ENCODE peak calls at places on chromosomes 5 and 9, in ten cellular contexts. One of them, this sample, is unnamed.

GRCh38 chr9:79581794-79582193 is 10.0 kb downstream of the TLE4 start:
- DNase-seq in KG1: no peak
- DNase-seq in GM03348: peak
- DNase-seq in H54: no peak
- DNase-seq in Jurkat, Clone E6-1: peak
- DNase-seq in NCI-H2029: no peak
- DNase-seq in fibroblast of pulmonary artery: peak
- DNase-seq in SK-N-DZ: no peak
- DNase-seq in epithelial cell of esophagus: peak
- DNase-seq in WERI-Rb-1: no peak
- DNase-seq in this sample: no peak

GRCh38 chr9:87498816-87499454 is 1.3 kb downstream of the DAPK1 start:
- DNase-seq in fibroblast of pulmonary artery: no peak
- DNase-seq in H54: no peak
- DNase-seq in NCI-H2029: no peak
- DNase-seq in Jurkat, Clone E6-1: no peak
- DNase-seq in KG1: no peak
- DNase-seq in GM03348: no peak
- DNase-seq in epithelial cell of esophagus: no peak
- DNase-seq in SK-N-DZ: peak
- DNase-seq in WERI-Rb-1: peak
- DNase-seq in this sample: no peak

GRCh38 chr9:79501546-79501945 is 70.2 kb upstream of the TLE4 start:
- DNase-seq in WERI-Rb-1: no peak
- DNase-seq in KG1: no peak
- DNase-seq in GM03348: no peak
- DNase-seq in SK-N-DZ: no peak
- DNase-seq in fibroblast of pulmonary artery: no peak
- DNase-seq in Jurkat, Clone E6-1: no peak
- DNase-seq in NCI-H2029: no peak
- DNase-seq in epithelial cell of esophagus: no peak
- DNase-seq in H54: no peak
- DNase-seq in this sample: no peak

GRCh38 chr9:72292874-72293607 is 72.0 kb downstream of the ZFAND5 start:
- DNase-seq in fibroblast of pulmonary artery: peak
- DNase-seq in H54: no peak
- DNase-seq in WERI-Rb-1: no peak
- DNase-seq in Jurkat, Clone E6-1: peak
- DNase-seq in epithelial cell of esophagus: peak
- DNase-seq in KG1: peak
- DNase-seq in GM03348: peak
- DNase-seq in SK-N-DZ: no peak
- DNase-seq in NCI-H2029: no peak
- DNase-seq in this sample: peak

GRCh38 chr5:76818844-76819831 is at the start of gene F2RL1:
- DNase-seq in WERI-Rb-1: peak
- DNase-seq in KG1: no peak
- DNase-seq in fibroblast of pulmonary artery: peak
- DNase-seq in SK-N-DZ: no peak
- DNase-seq in Jurkat, Clone E6-1: peak
- DNase-seq in GM03348: peak
- DNase-seq in H54: peak
- DNase-seq in epithelial cell of esophagus: peak
- DNase-seq in NCI-H2029: peak
- DNase-seq in this sample: peak

GRCh38 chr9:36346578-36346977 is 53.5 kb downstream of the RNF38 start:
- DNase-seq in SK-N-DZ: no peak
- DNase-seq in WERI-Rb-1: no peak
- DNase-seq in GM03348: no peak
- DNase-seq in H54: no peak
- DNase-seq in NCI-H2029: no peak
- DNase-seq in fibroblast of pulmonary artery: no peak
- DNase-seq in Jurkat, Clone E6-1: no peak
- DNase-seq in epithelial cell of esophagus: no peak
- DNase-seq in KG1: no peak
- DNase-seq in this sample: no peak

GRCh38 chr9:35920004-35920658 is 10.8 kb downstream of the SPAAR start:
- DNase-seq in NCI-H2029: no peak
- DNase-seq in fibroblast of pulmonary artery: no peak
- DNase-seq in H54: no peak
- DNase-seq in SK-N-DZ: no peak
- DNase-seq in GM03348: peak
- DNase-seq in Jurkat, Clone E6-1: no peak
- DNase-seq in epithelial cell of esophagus: no peak
- DNase-seq in WERI-Rb-1: no peak
- DNase-seq in KG1: peak
- DNase-seq in this sample: peak

GRCh38 chr5:113169720-113170119 is 193.1 kb downstream of the DCP2 start:
- DNase-seq in WERI-Rb-1: no peak
- DNase-seq in fibroblast of pulmonary artery: peak
- DNase-seq in NCI-H2029: no peak
- DNase-seq in H54: no peak
- DNase-seq in Jurkat, Clone E6-1: no peak
- DNase-seq in GM03348: no peak
- DNase-seq in epithelial cell of esophagus: peak
- DNase-seq in KG1: no peak
- DNase-seq in SK-N-DZ: no peak
- DNase-seq in this sample: no peak

GRCh38 chr5:124064956-124065355 is 553.0 kb downstream of the CSNK1G3 start:
- DNase-seq in KG1: no peak
- DNase-seq in epithelial cell of esophagus: no peak
- DNase-seq in H54: no peak
- DNase-seq in NCI-H2029: no peak
- DNase-seq in WERI-Rb-1: no peak
- DNase-seq in Jurkat, Clone E6-1: no peak
- DNase-seq in GM03348: no peak
- DNase-seq in fibroblast of pulmonary artery: no peak
- DNase-seq in SK-N-DZ: no peak
- DNase-seq in this sample: no peak

GRCh38 chr9:13083973-13084528 is 195.4 kb downstream of the MPDZ start:
- DNase-seq in GM03348: peak
- DNase-seq in fibroblast of pulmonary artery: peak
- DNase-seq in NCI-H2029: no peak
- DNase-seq in WERI-Rb-1: no peak
- DNase-seq in H54: no peak
- DNase-seq in KG1: no peak
- DNase-seq in epithelial cell of esophagus: peak
- DNase-seq in Jurkat, Clone E6-1: no peak
- DNase-seq in SK-N-DZ: no peak
- DNase-seq in this sample: no peak

GRCh38 chr5:124702442-124703024 is 43.9 kb downstream of the ZNF608 start:
- DNase-seq in NCI-H2029: no peak
- DNase-seq in fibroblast of pulmonary artery: no peak
- DNase-seq in H54: no peak
- DNase-seq in epithelial cell of esophagus: no peak
- DNase-seq in Jurkat, Clone E6-1: no peak
- DNase-seq in SK-N-DZ: no peak
- DNase-seq in GM03348: no peak
- DNase-seq in WERI-Rb-1: no peak
- DNase-seq in KG1: no peak
- DNase-seq in this sample: no peak

GRCh38 chr5:150575745-150576448 is 64.6 kb upstream of the SYNPO start:
- DNase-seq in GM03348: no peak
- DNase-seq in H54: no peak
- DNase-seq in KG1: no peak
- DNase-seq in SK-N-DZ: no peak
- DNase-seq in Jurkat, Clone E6-1: no peak
- DNase-seq in fibroblast of pulmonary artery: no peak
- DNase-seq in epithelial cell of esophagus: no peak
- DNase-seq in WERI-Rb-1: no peak
- DNase-seq in NCI-H2029: no peak
- DNase-seq in this sample: no peak

GRCh38 chr9:69122086-69122390 is 52.0 kb upstream of the TJP2 start:
- DNase-seq in KG1: peak
- DNase-seq in Jurkat, Clone E6-1: no peak
- DNase-seq in GM03348: peak
- DNase-seq in epithelial cell of esophagus: peak
- DNase-seq in WERI-Rb-1: peak
- DNase-seq in SK-N-DZ: no peak
- DNase-seq in H54: peak
- DNase-seq in NCI-H2029: peak
- DNase-seq in fibroblast of pulmonary artery: peak
- DNase-seq in this sample: no peak

GRCh38 chr9:114621975-114622609 is 11.0 kb downstream of the TMEM268 start:
- DNase-seq in H54: peak
- DNase-seq in GM03348: peak
- DNase-seq in epithelial cell of esophagus: peak
- DNase-seq in KG1: no peak
- DNase-seq in fibroblast of pulmonary artery: peak
- DNase-seq in WERI-Rb-1: no peak
- DNase-seq in SK-N-DZ: no peak
- DNase-seq in Jurkat, Clone E6-1: no peak
- DNase-seq in NCI-H2029: peak
- DNase-seq in this sample: no peak

GRCh38 chr9:123960366-123960765 is 30.4 kb upstream of the DENND1A start:
- DNase-seq in epithelial cell of esophagus: no peak
- DNase-seq in SK-N-DZ: no peak
- DNase-seq in NCI-H2029: no peak
- DNase-seq in fibroblast of pulmonary artery: no peak
- DNase-seq in Jurkat, Clone E6-1: no peak
- DNase-seq in KG1: no peak
- DNase-seq in WERI-Rb-1: no peak
- DNase-seq in GM03348: no peak
- DNase-seq in H54: no peak
- DNase-seq in this sample: no peak

GRCh38 chr9:115225459-115226116 is 107.6 kb upstream of the TNC start:
- DNase-seq in epithelial cell of esophagus: no peak
- DNase-seq in H54: no peak
- DNase-seq in WERI-Rb-1: no peak
- DNase-seq in Jurkat, Clone E6-1: no peak
- DNase-seq in fibroblast of pulmonary artery: no peak
- DNase-seq in GM03348: no peak
- DNase-seq in SK-N-DZ: no peak
- DNase-seq in KG1: no peak
- DNase-seq in NCI-H2029: no peak
- DNase-seq in this sample: no peak

This sample was measured in NCI-H524.